ENCODE peak calls at places on chromosomes 1 and 21, in four cellular contexts. T is IMR-90, X is tibial nerve, U is A549. F is an unnamed sample.

GRCh38 chr1:209577346-209577745 is 6.2 kb upstream of the CAMK1G start:
- DNase-seq in T (peak), X (no peak), U (no peak), F (no peak)

GRCh38 chr1:215521279-215521678 is 45.8 kb upstream of the KCTD3 start:
- DNase-seq in T (no peak), X (no peak), U (no peak), F (no peak)

GRCh38 chr1:222736470-222736869 is 532 bp upstream of the FAM177B start:
- DNase-seq in T (no peak), X (no peak), U (no peak), F (no peak)

GRCh38 chr1:16124377-16125087 is 31.3 kb downstream of the EPHA2 start:
- DNase-seq in T (no peak), X (no peak), U (no peak), F (no peak)

GRCh38 chr1:156246762-156247459 is 945 bp downstream of the PAQR6 start:
- DNase-seq in T (no peak), X (peak), U (no peak), F (no peak)

GRCh38 chr1:216812966-216813365 is 89.7 kb upstream of the ESRRG start:
- DNase-seq in T (peak), X (no peak), U (no peak), F (no peak)

GRCh38 chr1:179197690-179198297 is 31.7 kb downstream of the ABL2 start:
- DNase-seq in T (no peak), X (no peak), U (no peak), F (no peak)

GRCh38 chr1:44421374-44422028 is 16.4 kb downstream of the RNF220 start:
- DNase-seq in T (no peak), X (no peak), U (no peak), F (no peak)

GRCh38 chr1:154567386-154568164 is at the start of gene CHRNB2:
- DNase-seq in T (no peak), X (peak), U (peak), F (peak)

GRCh38 chr1:66350001-66350547 is 183.9 kb upstream of the SGIP1 start:
- DNase-seq in T (peak), X (peak), U (no peak), F (no peak)

GRCh38 chr1:229109320-229109761 is 161.6 kb upstream of the RAB4A start:
- DNase-seq in T (no peak), X (peak), U (no peak), F (no peak)

GRCh38 chr21:35427320-35428040 is 378.4 kb upstream of the RUNX1 start:
- DNase-seq in T (no peak), X (no peak), U (no peak), F (no peak)

GRCh38 chr1:87683557-87683956 is 354.9 kb downstream of the LMO4 start:
- DNase-seq in T (no peak), X (no peak), U (no peak), F (no peak)

GRCh38 chr1:17201201-17202021 is 3.5 kb upstream of the PADI1 start:
- DNase-seq in T (no peak), X (no peak), U (peak), F (no peak)

GRCh38 chr1:178098262-178098661 is 4.4 kb downstream of the RASAL2 start:
- DNase-seq in T (peak), X (no peak), U (no peak), F (no peak)

GRCh38 chr1:26858891-26859630 is 3.9 kb upstream of the SFN start:
- DNase-seq in T (no peak), X (no peak), U (no peak), F (no peak)

GRCh38 chr1:202951437-202951836 is 6.7 kb downstream of the ADIPOR1 start:
- DNase-seq in T (no peak), X (no peak), U (no peak), F (no peak)

GRCh38 chr1:198096390-198096789 is 60.4 kb upstream of the NEK7 start:
- DNase-seq in T (peak), X (no peak), U (no peak), F (no peak)

GRCh38 chr1:30061292-30062204 is 661.8 kb downstream of the MATN1 start:
- DNase-seq in T (no peak), X (no peak), U (no peak), F (no peak)

GRCh38 chr1:25774921-25775774 is 24.8 kb upstream of the SELENON start:
- DNase-seq in T (no peak), X (no peak), U (no peak), F (no peak)

GRCh38 chr1:236059011-236059410 is 5.9 kb downstream of the NID1 start:
- DNase-seq in T (no peak), X (no peak), U (no peak), F (no peak)

GRCh38 chr21:41899431-41900202 is 20.5 kb upstream of the PRDM15 start:
- DNase-seq in T (no peak), X (no peak), U (no peak), F (no peak)

GRCh38 chr1:58353168-58353567 is 193.4 kb downstream of the OMA1 start:
- DNase-seq in T (no peak), X (no peak), U (no peak), F (no peak)

GRCh38 chr21:37389456-37389855 is 22.9 kb downstream of the DYRK1A start:
- DNase-seq in T (no peak), X (no peak), U (no peak), F (no peak)
- TF ChIP-seq POLR2A in T (no peak), X (no peak), U (no peak), F (no peak)

GRCh38 chr1:23699280-23700179 is 7.9 kb downstream of the RPL11 start:
- DNase-seq in T (no peak), X (no peak), U (no peak), F (no peak)
- TF ChIP-seq POLR2A in T (no peak), X (no peak), U (no peak), F (peak)

GRCh38 chr1:225733254-225733653 is 44.4 kb upstream of the SRP9 start:
- DNase-seq in T (no peak), X (no peak), U (no peak), F (no peak)

GRCh38 chr1:225736651-225737097 is 41.0 kb upstream of the SRP9 start:
- DNase-seq in T (no peak), X (no peak), U (no peak), F (no peak)

GRCh38 chr1:225737179-225737578 is 40.4 kb upstream of the SRP9 start:
- DNase-seq in T (no peak), X (no peak), U (peak), F (no peak)

GRCh38 chr1:225737866-225738265 is 39.8 kb upstream of the SRP9 start:
- DNase-seq in T (no peak), X (no peak), U (no peak), F (no peak)

DNA sequence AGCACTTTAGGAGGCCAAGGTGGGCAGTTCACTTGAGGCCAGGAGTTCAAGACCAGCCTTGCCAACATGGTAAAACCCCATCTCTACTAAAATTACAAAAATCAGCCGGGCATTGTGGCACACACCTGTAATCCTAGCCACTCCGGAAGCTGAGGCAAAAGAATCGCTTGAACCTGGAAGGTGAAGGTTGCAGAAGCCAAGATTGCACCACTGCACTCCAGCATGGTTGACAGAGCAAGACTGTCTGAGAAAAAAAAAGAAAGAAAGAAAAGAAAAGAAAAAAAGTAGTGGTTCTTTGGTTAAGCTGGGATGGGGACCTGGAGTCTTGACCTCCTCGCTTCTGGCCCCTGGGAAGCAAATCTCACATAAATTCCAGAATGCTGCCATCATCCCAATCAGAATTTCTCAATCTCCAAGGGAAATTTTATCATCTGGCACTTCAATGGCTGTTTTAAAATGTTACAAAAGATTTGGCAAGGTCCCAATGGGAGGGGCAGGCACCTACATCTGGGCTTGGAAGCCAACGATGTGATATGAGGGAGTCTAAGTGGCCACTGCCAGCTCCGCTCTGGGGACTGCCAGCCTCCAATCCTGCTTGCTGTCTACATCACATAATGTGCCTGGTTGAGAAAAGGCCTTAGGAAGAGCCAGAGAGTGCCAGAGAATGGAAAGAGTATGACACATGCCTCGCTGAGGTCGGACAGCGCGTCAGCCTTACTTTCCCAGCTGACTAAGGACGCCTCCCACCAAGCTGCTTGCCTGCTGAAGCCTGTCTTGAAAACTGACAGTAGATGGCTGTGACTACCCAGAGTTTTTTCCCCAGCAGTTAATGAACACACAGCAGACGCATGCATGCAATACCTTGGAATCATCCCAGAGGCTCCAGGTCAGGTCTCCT is 42.1 kb upstream of the SRP9 start:
- DNase-seq in T (peak), X (peak), U (peak), F (no peak)
- TF ChIP-seq POLR2A in T (peak), X (no peak), U (no peak), F (no peak)

GRCh38 chr1:38835230-38835827 is 24.2 kb downstream of the RRAGC start:
- DNase-seq in T (peak), X (no peak), U (peak), F (peak)

GRCh38 chr1:38831753-38832734 is 27.5 kb downstream of the RRAGC start:
- DNase-seq in T (no peak), X (no peak), U (no peak), F (no peak)

GRCh38 chr1:38833146-38833545 is 26.4 kb downstream of the RRAGC start:
- DNase-seq in T (no peak), X (no peak), U (no peak), F (no peak)

GRCh38 chr1:38829368-38829767 is 30.2 kb downstream of the RRAGC start:
- DNase-seq in T (peak), X (no peak), U (no peak), F (no peak)

DNA sequence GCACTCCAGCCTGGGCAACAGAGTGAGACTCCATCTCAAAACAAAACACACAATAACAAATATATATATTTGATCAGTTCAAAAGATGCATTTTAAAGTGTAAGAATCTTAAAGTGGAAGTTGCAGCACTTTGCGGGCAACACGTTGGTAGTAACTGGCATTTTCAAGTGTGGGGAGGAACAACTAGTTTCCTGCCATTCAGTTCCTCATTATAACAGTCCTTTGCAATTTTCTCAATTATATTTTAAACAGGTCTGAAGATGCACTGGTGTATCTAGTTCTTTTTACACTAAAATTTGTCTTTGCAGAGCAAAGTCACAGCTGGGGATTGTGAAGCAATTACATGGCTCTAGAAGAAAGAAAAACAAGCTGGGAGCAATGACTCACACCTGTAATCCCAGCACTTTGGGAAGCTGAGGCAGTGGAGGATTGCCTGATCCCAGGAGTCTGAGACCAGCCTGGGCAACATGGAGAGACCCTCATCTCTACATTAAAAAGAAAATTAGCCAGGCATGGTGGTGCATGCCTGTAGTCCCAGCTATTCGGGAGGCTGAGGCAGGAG is 25.3 kb downstream of the RRAGC start:
- DNase-seq in T (peak), X (no peak), U (no peak), F (no peak)
- TF ChIP-seq POLR2A in T (no peak), X (no peak), U (no peak), F (no peak)

GRCh38 chr1:114502080-114502479 is 8.9 kb downstream of the TRIM33 start:
- DNase-seq in T (no peak), X (no peak), U (no peak), F (no peak)
- TF ChIP-seq POLR2A in T (no peak), X (no peak), U (no peak), F (no peak)

GRCh38 chr1:246425895-246426294 is 81.2 kb downstream of the SMYD3 start:
- DNase-seq in T (no peak), X (no peak), U (no peak), F (no peak)

GRCh38 chr1:246428542-246429308 is 78.4 kb downstream of the SMYD3 start:
- DNase-seq in T (peak), X (no peak), U (no peak), F (no peak)

GRCh38 chr1:246427611-246428010 is 79.5 kb downstream of the SMYD3 start:
- DNase-seq in T (peak), X (no peak), U (no peak), F (no peak)

GRCh38 chr1:246425139-246425794 is 81.8 kb downstream of the SMYD3 start:
- DNase-seq in T (no peak), X (no peak), U (no peak), F (no peak)
- TF ChIP-seq POLR2A in T (no peak), X (no peak), U (no peak), F (no peak)

DNA sequence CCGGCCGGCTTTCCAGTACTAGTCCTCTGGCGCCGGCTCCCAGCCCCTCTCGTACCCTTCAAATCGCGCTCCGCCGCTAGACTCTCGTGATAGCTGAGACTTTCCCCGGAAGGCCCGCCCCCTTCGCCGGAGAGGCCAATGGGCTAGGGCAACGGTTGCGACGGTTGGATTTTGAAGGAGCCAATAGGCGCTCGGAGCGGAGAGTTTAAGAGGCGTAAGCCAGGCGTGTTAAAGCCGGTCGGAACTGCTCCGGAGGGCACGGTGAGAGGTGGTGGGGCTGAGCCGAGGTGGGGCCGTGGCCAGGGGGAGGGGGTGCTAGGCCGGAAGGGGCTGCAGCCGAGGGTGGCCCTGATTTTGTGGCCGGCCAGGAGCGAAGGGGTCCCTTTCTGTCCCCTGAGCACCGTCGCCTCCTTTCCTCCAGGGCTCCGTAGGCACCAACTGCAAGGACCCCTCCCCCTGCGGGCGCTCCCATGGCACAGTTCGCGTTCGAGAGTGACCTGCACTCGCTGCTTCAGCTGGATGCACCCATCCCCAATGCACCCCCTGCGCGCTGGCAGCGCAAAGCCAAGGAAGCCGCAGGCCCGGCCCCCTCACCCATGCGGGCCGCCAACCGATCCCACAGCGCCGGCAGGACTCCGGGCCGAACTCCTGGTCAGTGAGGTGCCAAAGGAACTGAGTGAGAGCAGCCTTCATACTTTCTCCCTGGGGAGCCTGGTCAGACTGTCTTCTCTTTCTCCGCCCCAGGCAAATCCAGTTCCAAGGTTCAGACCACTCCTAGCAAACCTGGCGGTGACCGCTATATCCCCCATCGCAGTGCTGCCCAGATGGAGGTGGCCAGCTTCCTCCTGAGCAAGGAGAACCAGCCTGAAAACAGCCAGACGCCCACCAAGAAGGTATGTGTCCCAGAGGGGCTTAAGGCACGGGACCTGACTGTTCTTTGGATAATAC is at the start of gene CDC20:
- DNase-seq in T (peak), X (peak), U (peak), F (peak)
- TF ChIP-seq POLR2A in T (no peak), X (no peak), U (peak), F (peak)

DNA sequence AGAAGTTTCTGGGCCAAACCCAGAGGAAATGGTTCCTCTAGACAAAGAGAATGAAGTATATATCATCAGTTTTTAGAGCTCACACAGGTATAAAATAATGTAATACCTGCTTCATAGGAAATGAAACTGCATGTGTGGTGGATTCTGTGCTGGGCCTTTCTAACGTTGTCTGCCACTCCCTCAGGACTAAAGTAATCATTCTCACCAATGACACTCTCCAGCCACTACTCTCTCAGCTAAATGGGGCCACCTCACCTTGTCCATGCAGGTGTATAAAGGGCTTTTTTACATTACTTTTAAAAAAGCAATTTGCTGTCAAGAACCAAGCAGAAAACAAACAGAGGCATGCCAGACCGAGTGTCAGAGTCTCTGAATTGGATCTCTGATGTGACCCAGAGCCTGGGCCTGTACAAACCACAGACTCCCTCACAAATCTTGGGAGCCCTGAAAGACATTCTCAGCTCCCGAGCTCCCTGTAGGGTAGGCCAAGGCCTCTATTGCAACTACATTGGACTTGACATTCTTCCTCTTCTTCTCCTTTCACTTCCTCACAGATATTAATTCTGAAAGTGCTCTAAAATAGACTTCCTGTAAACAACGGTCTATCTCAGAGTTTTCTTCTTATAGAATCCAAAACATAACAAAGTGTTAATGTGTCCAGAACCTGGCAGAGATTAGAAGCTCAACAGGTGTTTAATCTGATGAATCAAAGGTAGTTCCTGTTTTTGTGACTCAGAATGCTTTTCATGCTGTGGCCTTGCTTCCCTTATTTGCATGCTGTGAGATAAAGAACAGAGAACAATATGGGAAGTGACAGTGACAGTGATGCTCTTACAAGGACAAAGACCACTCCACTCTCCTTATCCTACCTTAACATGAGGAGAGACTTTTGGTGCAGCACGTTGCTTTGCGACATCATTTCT is 8.6 kb downstream of the AIM2 start:
- DNase-seq in T (no peak), X (no peak), U (no peak), F (no peak)
- TF ChIP-seq POLR2A in T (no peak), X (no peak), U (no peak), F (peak)

F was measured in GM12891.